ENCODE peak calls at places on chromosomes 1 and 21, in five cellular contexts. A is mesendoderm, V is IMR-90, Z is neuronal stem cell, N is H9. E is an unnamed sample.

GRCh38 chr1:64675718-64676345 is 69.0 kb upstream of the RAVER2 start:
- DNase-seq in A (no peak), V (peak), Z (no peak), N (no peak), E (no peak)

GRCh38 chr1:91651671-91652071 is 151.0 kb downstream of the CDC7 start:
- DNase-seq in A (no peak), V (peak), Z (no peak), N (peak), E (no peak)

GRCh38 chr1:183148599-183148998 is 37.5 kb upstream of the LAMC2 start:
- DNase-seq in A (no peak), V (peak), Z (no peak), N (no peak), E (no peak)

GRCh38 chr21:40466893-40467483 is 380.0 kb downstream of the DSCAM start:
- DNase-seq in A (peak), V (no peak), Z (peak), N (no peak), E (peak)

GRCh38 chr1:4664601-4665000 is 10.2 kb downstream of the AJAP1 start:
- DNase-seq in A (no peak), V (no peak), Z (no peak), N (no peak), E (no peak)

GRCh38 chr1:27099154-27099903 is 55.6 kb downstream of the SLC9A1 start:
- DNase-seq in A (peak), V (peak), Z (no peak), N (no peak), E (peak)

GRCh38 chr1:110421159-110421777 is 13.8 kb upstream of the LAMTOR5 start:
- DNase-seq in A (no peak), V (peak), Z (no peak), N (no peak), E (peak)

GRCh38 chr1:43270421-43271095 is 775 bp downstream of the TMEM125 start:
- DNase-seq in A (peak), V (no peak), Z (no peak), N (peak), E (peak)

GRCh38 chr1:15028117-15028516 is 125.4 kb upstream of the TMEM51 start:
- DNase-seq in A (peak), V (peak), Z (peak), N (no peak), E (peak)

GRCh38 chr1:162696286-162696862 is 64.1 kb downstream of the DDR2 start:
- DNase-seq in A (peak), V (peak), Z (peak), N (peak), E (no peak)

GRCh38 chr1:155324717-155325595 is 4.3 kb downstream of the RUSC1 start:
- DNase-seq in A (peak), V (peak), Z (no peak), N (peak), E (peak)

GRCh38 chr21:35107520-35107919 is 58.4 kb upstream of the RUNX1 start:
- DNase-seq in A (no peak), V (no peak), Z (no peak), N (no peak), E (no peak)

GRCh38 chr21:35111531-35111930 is 62.4 kb upstream of the RUNX1 start:
- DNase-seq in A (no peak), V (no peak), Z (no peak), N (no peak), E (no peak)

GRCh38 chr21:35108887-35109286 is 59.8 kb upstream of the RUNX1 start:
- DNase-seq in A (no peak), V (no peak), Z (no peak), N (no peak), E (no peak)

GRCh38 chr21:35102488-35103407 is 53.6 kb upstream of the RUNX1 start:
- DNase-seq in A (no peak), V (peak), Z (no peak), N (no peak), E (no peak)

GRCh38 chr21:35106246-35106835 is 57.2 kb upstream of the RUNX1 start:
- DNase-seq in A (peak), V (no peak), Z (no peak), N (no peak), E (no peak)
- H3K18ac ChIP-seq in A (no peak), V (no peak), Z (peak), N (no peak), E (no peak)

DNA sequence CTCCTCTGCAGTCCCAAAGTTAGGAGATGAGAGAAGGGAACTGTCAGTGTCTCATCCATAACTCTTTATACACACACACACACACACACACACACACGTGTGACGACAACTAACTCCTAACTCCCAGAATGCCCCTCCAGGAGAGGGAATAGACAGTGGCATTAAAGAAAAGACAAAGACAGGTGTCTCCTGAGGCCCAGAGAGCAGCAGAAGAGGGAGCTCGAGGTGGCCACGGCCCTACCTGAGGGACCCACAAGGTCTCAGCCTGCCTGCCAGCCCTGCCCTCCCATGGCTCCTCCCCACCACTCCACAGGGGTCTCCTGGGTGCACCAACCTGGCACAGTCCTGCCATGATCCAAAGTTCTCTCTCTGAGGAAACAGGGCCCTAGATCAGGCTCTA is 1.6 kb upstream of the PHLDA3 start:
- DNase-seq in A (no peak), V (no peak), Z (no peak), N (no peak), E (no peak)
- H3K18ac ChIP-seq in A (no peak), V (no peak), Z (no peak), N (no peak), E (no peak)

GRCh38 chr1:245921417-245921816 is 585.7 kb downstream of the SMYD3 start:
- DNase-seq in A (no peak), V (no peak), Z (no peak), N (no peak), E (no peak)

GRCh38 chr1:245917403-245917802 is 589.7 kb downstream of the SMYD3 start:
- DNase-seq in A (no peak), V (no peak), Z (no peak), N (no peak), E (no peak)

GRCh38 chr1:245926888-245927287 is 580.2 kb downstream of the SMYD3 start:
- DNase-seq in A (no peak), V (no peak), Z (no peak), N (no peak), E (no peak)

GRCh38 chr1:245923215-245923614 is 583.9 kb downstream of the SMYD3 start:
- DNase-seq in A (peak), V (no peak), Z (no peak), N (no peak), E (peak)
- H3K18ac ChIP-seq in A (no peak), V (no peak), Z (no peak), N (no peak), E (no peak)

GRCh38 chr1:29984107-29984506 is 739.3 kb downstream of the MATN1 start:
- DNase-seq in A (no peak), V (no peak), Z (no peak), N (no peak), E (no peak)

GRCh38 chr1:29983366-29983765 is 740.0 kb downstream of the MATN1 start:
- DNase-seq in A (no peak), V (no peak), Z (no peak), N (no peak), E (no peak)

GRCh38 chr1:29985376-29985945 is 737.9 kb downstream of the MATN1 start:
- DNase-seq in A (no peak), V (no peak), Z (no peak), N (no peak), E (no peak)

GRCh38 chr1:29984544-29985375 is 738.6 kb downstream of the MATN1 start:
- DNase-seq in A (peak), V (no peak), Z (no peak), N (no peak), E (peak)

DNA sequence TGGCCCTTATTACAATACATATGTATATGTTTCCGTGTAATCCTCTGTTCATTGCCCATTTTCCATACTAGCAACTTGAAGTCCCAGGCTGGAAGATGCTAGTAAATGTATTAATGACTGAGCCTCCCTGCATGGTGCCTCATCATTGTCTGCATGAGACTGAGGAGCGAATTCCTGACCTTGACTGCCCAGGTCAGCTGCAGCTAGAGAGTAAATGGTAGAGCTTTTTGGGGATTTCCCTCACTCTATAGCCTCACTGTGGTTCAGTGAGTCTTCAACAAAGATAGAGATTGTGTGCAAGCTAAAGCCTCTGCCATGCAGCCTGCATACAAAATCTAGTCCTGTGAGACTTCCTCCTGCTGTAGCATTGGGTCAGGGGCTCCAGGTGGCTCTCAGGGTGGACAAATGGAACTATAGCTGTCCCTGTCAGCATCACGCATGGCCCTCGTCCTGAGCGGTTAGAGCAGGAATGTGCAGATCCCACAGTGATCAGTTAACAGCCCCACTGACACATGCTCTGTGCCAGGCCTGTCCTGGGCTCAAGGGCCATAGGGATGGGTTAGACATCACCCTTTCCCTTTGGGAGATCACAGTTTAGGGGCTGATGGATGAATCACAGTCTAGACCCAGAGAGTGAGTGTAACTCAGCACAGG is 741.7 kb downstream of the MATN1 start:
- DNase-seq in A (no peak), V (no peak), Z (no peak), N (no peak), E (no peak)
- H3K18ac ChIP-seq in A (no peak), V (no peak), Z (peak), N (no peak), E (no peak)

GRCh38 chr1:53541263-53541625 is 82.0 kb downstream of the DMRTB1 start:
- DNase-seq in A (no peak), V (no peak), Z (no peak), N (no peak), E (no peak)

GRCh38 chr1:53540604-53541262 is 81.5 kb downstream of the DMRTB1 start:
- DNase-seq in A (no peak), V (no peak), Z (no peak), N (no peak), E (no peak)

GRCh38 chr1:53542551-53542950 is 83.4 kb downstream of the DMRTB1 start:
- DNase-seq in A (no peak), V (no peak), Z (no peak), N (no peak), E (no peak)

GRCh38 chr1:53543130-53543770 is 84.1 kb downstream of the DMRTB1 start:
- DNase-seq in A (no peak), V (no peak), Z (no peak), N (no peak), E (no peak)

DNA sequence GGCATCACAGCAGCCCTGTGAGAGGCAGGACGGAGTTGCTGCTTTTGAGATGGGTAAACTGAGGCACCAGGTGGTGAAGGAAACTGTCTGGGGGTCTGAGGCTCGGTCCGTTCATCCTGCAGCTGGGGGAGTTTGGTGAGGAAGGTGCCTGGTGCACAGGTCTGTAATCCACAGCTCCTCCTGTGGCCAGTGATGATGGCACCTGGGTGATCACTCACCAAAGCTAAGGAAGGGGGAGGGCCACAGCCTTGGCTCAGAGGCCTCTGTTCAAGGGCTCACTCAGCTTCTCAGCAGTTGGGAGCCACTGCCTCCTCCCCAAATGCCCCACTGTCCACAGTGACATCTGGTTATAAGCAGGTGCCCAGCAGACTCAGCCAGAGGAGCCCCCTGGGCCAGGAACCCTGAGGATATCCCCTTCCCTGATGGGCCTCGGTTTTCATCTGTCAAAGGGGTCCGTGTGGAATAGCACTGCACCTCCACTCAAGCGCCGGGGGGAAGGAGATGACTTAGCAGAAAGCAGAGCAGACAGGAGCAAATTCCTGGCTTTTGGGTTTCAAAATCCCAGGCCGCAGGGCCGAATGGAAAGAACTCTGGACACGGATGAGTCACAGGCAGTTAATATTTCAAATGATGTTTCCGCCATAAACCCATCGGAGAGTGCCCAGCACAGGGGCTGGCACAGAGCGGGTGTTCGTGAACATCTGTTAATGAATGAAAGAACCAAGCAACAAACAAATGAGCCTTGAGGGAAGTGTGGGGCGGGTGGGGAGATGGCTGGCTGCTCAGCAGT is 82.8 kb downstream of the DMRTB1 start:
- DNase-seq in A (peak), V (peak), Z (no peak), N (peak), E (peak)
- H3K18ac ChIP-seq in A (no peak), V (peak), Z (peak), N (no peak), E (no peak)

GRCh38 chr1:236978740-236979139 is 25.5 kb downstream of the MT1HL1 start:
- DNase-seq in A (no peak), V (no peak), Z (no peak), N (no peak), E (no peak)
- H3K18ac ChIP-seq in A (no peak), V (no peak), Z (no peak), N (no peak), E (no peak)

GRCh38 chr1:33081554-33082305 is 777 bp downstream of the AZIN2 start:
- DNase-seq in A (peak), V (no peak), Z (no peak), N (no peak), E (no peak)
- H3K18ac ChIP-seq in A (no peak), V (no peak), Z (peak), N (no peak), E (no peak)